ENCODE peak calls at places on chromosomes 13 and 19, in six cellular contexts. V is neural progenitor cell; X is transverse colon; J is adrenal gland; K is esophagus squamous epithelium; Z is CD8-positive, alpha-beta T cell. W is an unnamed sample.

GRCh38 chr19:29527500-29528328 is 1.9 kb downstream of the VSTM2B start:
- DNase-seq in V (no peak), X (no peak), J (no peak), K (no peak), Z (no peak), W (no peak)

GRCh38 chr13:94858856-94859811 is 146.8 kb upstream of the SOX21 start:
- DNase-seq in V (peak; percentile 7), X (peak; percentile 30), J (peak; percentile 39), K (no peak), Z (no peak), W (peak; percentile 65)

GRCh38 chr13:66969291-66969690 is 260.8 kb downstream of the PCDH9 start:
- DNase-seq in V (no peak), X (no peak), J (no peak), K (no peak), Z (no peak), W (no peak)

GRCh38 chr19:55537741-55538111 is 793 bp upstream of the SBK2 start:
- DNase-seq in V (peak; percentile 58), X (no peak), J (no peak), K (no peak), Z (no peak), W (no peak)

GRCh38 chr13:73259061-73259908 is 200.5 kb downstream of the KLF5 start:
- DNase-seq in V (peak; percentile 80), X (no peak), J (no peak), K (no peak), Z (no peak), W (no peak)

GRCh38 chr13:43804461-43805070 is 17.8 kb upstream of the ENOX1 start:
- DNase-seq in V (peak; percentile 71), X (no peak), J (peak; percentile 17), K (no peak), Z (peak; percentile 22), W (no peak)

GRCh38 chr19:16820056-16820455 is 9.1 kb upstream of the SIN3B start:
- DNase-seq in V (no peak), X (no peak), J (no peak), K (no peak), Z (no peak), W (peak; percentile 71)

GRCh38 chr19:720691-721160 is 12.0 kb downstream of the PALM start:
- DNase-seq in V (no peak), X (no peak), J (peak; percentile 46), K (no peak), Z (no peak), W (peak; percentile 67)

GRCh38 chr13:43785681-43786471 is 896 bp downstream of the ENOX1 start:
- DNase-seq in V (peak; percentile 77), X (peak; percentile 69), J (peak; percentile 73), K (no peak), Z (no peak), W (peak; percentile 93)

GRCh38 chr19:2558543-2558942 is 82.6 kb downstream of the GADD45B start:
- DNase-seq in V (no peak), X (no peak), J (no peak), K (no peak), Z (no peak), W (no peak)

GRCh38 chr13:25371608-25372274 is at the start of gene ATP8A2:
- DNase-seq in V (peak; percentile 78), X (no peak), J (peak; percentile 37), K (no peak), Z (no peak), W (no peak)

GRCh38 chr13:108595416-108596257 is 33.8 kb upstream of the MYO16 start:
- DNase-seq in V (peak; percentile 32), X (no peak), J (no peak), K (no peak), Z (no peak), W (no peak)

GRCh38 chr19:14731200-14731599 is 41.4 kb downstream of the ZNF333 start:
- DNase-seq in V (no peak), X (no peak), J (no peak), K (no peak), Z (no peak), W (peak; percentile 32)

GRCh38 chr13:98878421-98879126 is 99.3 kb downstream of the DOCK9 start:
- DNase-seq in V (no peak), X (no peak), J (no peak), K (no peak), Z (no peak), W (no peak)

GRCh38 chr13:67643656-67644055 is 413.5 kb upstream of the PCDH9 start:
- DNase-seq in V (peak; percentile 50), X (no peak), J (no peak), K (no peak), Z (no peak), W (no peak)

GRCh38 chr13:95710313-95710712 is 33.4 kb downstream of the DNAJC3 start:
- DNase-seq in V (no peak), X (no peak), J (no peak), K (no peak), Z (no peak), W (no peak)

GRCh38 chr13:44425815-44426078 is 52.1 kb downstream of the SERP2 start:
- DNase-seq in V (no peak), X (no peak), J (no peak), K (no peak), Z (no peak), W (no peak)

GRCh38 chr13:50319603-50320296 is 304.5 kb downstream of the KCNRG start:
- DNase-seq in V (no peak), X (no peak), J (no peak), K (no peak), Z (no peak), W (no peak)

GRCh38 chr13:99174533-99175100 is 26.0 kb upstream of the UBAC2 start:
- DNase-seq in V (no peak), X (no peak), J (no peak), K (no peak), Z (no peak), W (no peak)

GRCh38 chr19:39246951-39247669 is 1.5 kb downstream of the IFNL4 start:
- DNase-seq in V (peak; percentile 59), X (peak; percentile 16), J (no peak), K (no peak), Z (peak; percentile 20), W (peak; percentile 80)

GRCh38 chr13:69199664-69200063 is 908.0 kb upstream of the ATXN8OS start:
- DNase-seq in V (peak; percentile 81), X (no peak), J (no peak), K (no peak), Z (no peak), W (no peak)

GRCh38 chr19:29530549-29531457 is 5.0 kb downstream of the VSTM2B start:
- DNase-seq in V (peak; percentile 54), X (no peak), J (no peak), K (no peak), Z (no peak), W (no peak)

GRCh38 chr13:48138270-48138669 is 43.4 kb upstream of the MED4 start:
- DNase-seq in V (no peak), X (no peak), J (no peak), K (no peak), Z (no peak), W (no peak)

GRCh38 chr13:101624210-101624922 is 171.9 kb downstream of the ITGBL1 start:
- DNase-seq in V (peak; percentile 6), X (no peak), J (no peak), K (no peak), Z (no peak), W (no peak)

GRCh38 chr19:57377498-57378146 is 12.0 kb upstream of the ZNF548 start:
- DNase-seq in V (no peak), X (no peak), J (no peak), K (no peak), Z (no peak), W (no peak)
- H3K9me3 ChIP-seq in V (no peaks in the 10 kb centered on the region), X (peaks cover 41% of the 10 kb centered on the region), J (no peaks in the 10 kb centered on the region), K (peaks cover 46% of the 10 kb centered on the region), Z (peaks cover 41% of the 10 kb centered on the region), W (no peaks in the 10 kb centered on the region)

GRCh38 chr19:4228765-4229178 is 551 bp upstream of the EBI3 start:
- DNase-seq in V (no peak), X (no peak), J (no peak), K (no peak), Z (no peak), W (no peak)
- H3K27me3 ChIP-seq in V (no peaks in the 10 kb centered on the region), X (peaks cover 60% of the 10 kb centered on the region), J (peaks cover 11% of the 10 kb centered on the region), K (peaks cover 3% of the 10 kb centered on the region), Z (peaks cover 4% of the 10 kb centered on the region), W (no peaks in the 10 kb centered on the region)

DNA sequence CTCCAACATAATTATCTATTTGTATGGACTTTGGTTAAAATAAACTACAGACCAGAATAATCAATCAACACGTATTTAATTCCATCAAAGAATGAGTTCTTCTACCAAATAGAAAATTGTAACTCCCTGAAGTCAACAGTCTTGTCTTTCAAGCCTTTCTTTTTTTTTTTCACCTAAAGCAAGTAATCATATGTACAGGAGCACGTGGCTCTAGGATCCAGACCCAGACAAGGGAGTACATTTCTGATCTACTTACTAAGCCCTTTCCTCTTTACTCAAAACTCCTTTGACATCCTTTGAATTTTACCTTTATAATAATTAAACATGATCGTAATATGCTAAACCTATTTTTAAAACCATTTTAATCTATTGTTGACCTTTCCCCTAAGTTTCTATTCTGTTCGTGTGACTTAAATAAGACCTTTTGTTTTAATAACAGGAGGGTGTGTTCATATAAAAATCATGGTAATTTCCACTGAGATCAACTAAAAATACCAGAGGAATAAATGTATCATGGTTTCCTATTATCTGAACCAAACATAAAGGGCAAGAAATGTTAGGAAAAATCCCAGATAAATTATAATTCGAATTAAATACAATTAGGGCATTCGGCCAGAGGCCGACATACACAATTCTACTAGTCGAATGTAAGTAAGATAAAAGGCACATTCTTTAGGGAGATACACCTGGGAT is 1.7 kb downstream of the SLC7A1 start:
- DNase-seq in V (no peak), X (no peak), J (no peak), K (no peak), Z (no peak), W (no peak)
- H3K9me3 ChIP-seq in V (no peaks in the 10 kb centered on the region), X (no peaks in the 10 kb centered on the region), J (no peaks in the 10 kb centered on the region), K (no peaks in the 10 kb centered on the region), Z (no peaks in the 10 kb centered on the region), W (no peaks in the 10 kb centered on the region)

DNA sequence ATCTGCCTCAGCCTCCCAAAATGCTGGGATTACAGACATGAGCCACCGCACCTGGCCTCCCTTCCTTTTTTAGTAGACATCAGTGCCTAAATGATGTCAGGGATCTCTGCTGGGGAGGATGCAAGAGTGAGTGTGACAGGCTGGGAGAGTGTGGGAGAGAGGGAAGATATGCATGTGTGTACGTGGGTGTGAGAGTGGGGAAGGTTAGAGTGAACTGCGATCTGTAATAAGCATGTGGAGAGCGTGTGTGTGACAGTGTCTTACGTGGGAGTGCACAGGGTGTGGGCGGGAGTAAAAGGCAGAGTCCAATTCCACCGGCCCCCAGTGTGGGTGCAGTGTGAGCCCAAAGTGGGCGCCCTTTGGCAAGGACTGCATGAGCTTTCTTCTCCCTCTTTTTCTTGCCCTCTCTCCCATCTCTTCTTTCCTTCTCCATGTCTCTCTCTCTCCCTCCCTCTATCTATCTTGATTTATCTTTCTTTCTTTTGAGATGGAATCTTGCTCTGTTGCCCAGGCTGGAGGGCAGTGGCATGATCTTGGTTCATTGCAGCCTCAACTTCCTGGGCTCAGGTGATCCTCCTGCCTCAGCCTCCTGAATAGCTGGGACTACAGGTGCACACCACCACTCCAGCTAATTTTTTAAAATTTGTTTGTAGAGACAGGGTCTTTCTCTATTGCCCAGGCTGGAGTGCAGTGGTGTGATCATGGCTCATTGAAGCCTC is 893 bp upstream of the NPHS1 start:
- DNase-seq in V (no peak), X (no peak), J (no peak), K (no peak), Z (no peak), W (no peak)
- H3K27me3 ChIP-seq in V (peaks cover 94% of the 10 kb centered on the region), X (peaks cover 87% of the 10 kb centered on the region), J (peaks cover 58% of the 10 kb centered on the region), K (peaks cover 18% of the 10 kb centered on the region), Z (peaks cover 10% of the 10 kb centered on the region), W (no peaks in the 10 kb centered on the region)

DNA sequence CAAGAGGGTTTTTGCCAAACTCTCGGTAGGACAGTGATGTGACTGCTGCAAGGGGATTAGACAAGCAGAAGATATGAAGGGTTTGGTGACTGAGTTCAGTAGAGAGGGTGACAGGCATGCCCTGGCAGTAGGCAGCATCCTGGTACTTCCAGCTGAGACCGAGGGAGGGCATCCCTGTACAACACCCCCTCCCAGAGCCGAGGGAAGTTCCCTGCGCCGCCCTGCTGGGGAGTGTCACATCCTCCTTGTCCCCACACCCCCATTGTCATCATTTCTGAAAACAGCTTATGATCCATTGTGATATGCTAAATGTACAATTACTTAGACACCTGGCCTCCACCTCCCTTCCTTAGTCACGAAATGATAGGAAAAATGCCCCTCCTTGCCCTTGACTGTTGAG is 14.6 kb downstream of the ZNF544 start:
- DNase-seq in V (no peak), X (no peak), J (no peak), K (no peak), Z (no peak), W (no peak)
- H3K9me3 ChIP-seq in V (peaks cover 2% of the 10 kb centered on the region), X (peaks cover 77% of the 10 kb centered on the region), J (no peaks in the 10 kb centered on the region), K (peaks cover 97% of the 10 kb centered on the region), Z (peaks cover 45% of the 10 kb centered on the region), W (no peaks in the 10 kb centered on the region)